ENCODE peak calls at places on chromosomes 1 and 21, in four cellular contexts. J, V, L and N are unnamed samples.

GRCh38 chr1:194533641-194534040 is 1347.2 kb upstream of the B3GALT2 start:
- DNase-seq in L (no peak), J (no peak), V (no peak), N (no peak)

GRCh38 chr1:60922304-60922703 is 160.1 kb upstream of the NFIA start:
- DNase-seq in J (no peak), L (no peak), V (no peak), N (no peak)

GRCh38 chr1:110875216-110875731 is 2.3 kb downstream of the CD53 start:
- DNase-seq in L (no peak), V (no peak), J (no peak), N (no peak)

GRCh38 chr1:167795810-167796740 is 74.3 kb downstream of the MPZL1 start:
- DNase-seq in V (no peak), J (no peak), L (peak; percentile 89), N (no peak)

GRCh38 chr1:225843426-225843795 is 33.5 kb downstream of the EPHX1 start:
- DNase-seq in J (no peak), V (no peak), L (no peak), N (no peak)

GRCh38 chr1:228989992-228990827 is 254.9 kb downstream of the RHOU start:
- DNase-seq in J (no peak), V (peak; percentile 69), L (peak; percentile 86), N (no peak)

GRCh38 chr1:157219600-157219999 is 81.4 kb upstream of the ETV3 start:
- DNase-seq in J (no peak), V (no peak), L (no peak), N (no peak)

GRCh38 chr1:55007626-55008025 is 8.9 kb downstream of the BSND start:
- DNase-seq in L (no peak), V (no peak), J (peak; percentile 88), N (no peak)

GRCh38 chr21:43574741-43575465 is 84.4 kb downstream of the HSF2BP start:
- DNase-seq in J (no peak), L (no peak), V (no peak), N (no peak)

GRCh38 chr1:40153073-40153770 is 8.0 kb upstream of the RLF start:
- DNase-seq in J (peak; percentile 22), L (peak; percentile 59), V (peak; percentile 2), N (no peak)

GRCh38 chr1:112337028-112337531 is 58.9 kb upstream of the CTTNBP2NL start:
- DNase-seq in V (peak; percentile 1), J (peak; percentile 34), L (peak; percentile 8), N (no peak)

GRCh38 chr1:91680556-91680955 is 179.9 kb downstream of the CDC7 start:
- DNase-seq in J (no peak), L (peak; percentile 8), V (no peak), N (no peak)

GRCh38 chr1:68128157-68128556 is 77.7 kb upstream of the DIRAS3 start:
- DNase-seq in V (no peak), J (no peak), L (no peak), N (no peak)

GRCh38 chr1:209883341-209883971 is 54.6 kb upstream of the SYT14 start:
- DNase-seq in V (no peak), L (no peak), J (peak; percentile 68), N (peak; percentile 35)

GRCh38 chr1:2224170-2224584 is 3.9 kb upstream of the SKI start:
- DNase-seq in J (no peak), V (no peak), L (no peak), N (no peak)

GRCh38 chr1:171087896-171088295 is 2.8 kb upstream of the FMO3 start:
- DNase-seq in J (no peak), V (no peak), L (no peak), N (no peak)

GRCh38 chr1:46169811-46170454 is 5.0 kb upstream of the TSPAN1 start:
- DNase-seq in J (no peak), L (no peak), V (no peak), N (no peak)

GRCh38 chr1:187013582-187014200 is 184.9 kb downstream of the PLA2G4A start:
- DNase-seq in J (no peak), V (no peak), L (no peak), N (no peak)

GRCh38 chr1:167490765-167491164 is 27.6 kb downstream of the CD247 start:
- DNase-seq in V (no peak), L (no peak), J (no peak), N (no peak)

GRCh38 chr21:38621132-38621531 is 122.9 kb upstream of the ERG start:
- DNase-seq in L (no peak), J (no peak), V (no peak), N (no peak)

GRCh38 chr1:17925838-17926237 is 170.7 kb downstream of the ACTL8 start:
- DNase-seq in J (no peak), L (no peak), V (no peak), N (no peak)

GRCh38 chr1:78005755-78006154 is 1.0 kb downstream of the DNAJB4 start:
- DNase-seq in L (peak; percentile 6), J (peak; percentile 30), V (peak; percentile 10), N (peak; percentile 38)

GRCh38 chr1:79982218-79982617 is 975.7 kb upstream of the ADGRL4 start:
- DNase-seq in L (no peak), V (peak; percentile 49), J (no peak), N (no peak)

GRCh38 chr21:26965567-26966359 is 1.1 kb downstream of the ADAMTS5 start:
- DNase-seq in V (no peak), J (peak; percentile 61), L (no peak), N (peak; percentile 7)

GRCh38 chr1:23369335-23370013 is at the start of gene ZNF436:
- DNase-seq in J (peak; percentile 66), V (peak; percentile 90), L (peak; percentile 87), N (peak; percentile 96)

GRCh38 chr1:228150458-228151169 is 884 bp downstream of the GJC2 start:
- DNase-seq in L (peak; percentile 24), V (no peak), J (peak; percentile 73), N (no peak)

GRCh38 chr1:42014823-42015222 is 96.1 kb upstream of the HIVEP3 start:
- DNase-seq in J (no peak), V (no peak), L (no peak), N (no peak)

GRCh38 chr21:42063578-42064521 is 7.3 kb upstream of the UMODL1 start:
- DNase-seq in J (no peak), L (peak; percentile 5), V (no peak), N (no peak)

GRCh38 chr1:203327684-203328457 is 22.6 kb downstream of the BTG2 start:
- DNase-seq in V (peak; percentile 89), L (peak; percentile 87), J (peak; percentile 54), N (no peak)

GRCh38 chr1:89719502-89720306 is 86.8 kb downstream of the LRRC8C start:
- DNase-seq in J (no peak), L (peak; percentile 71), V (peak; percentile 57), N (no peak)

GRCh38 chr1:225746361-225747179 is 31.1 kb upstream of the SRP9 start:
- DNase-seq in V (no peak), L (peak; percentile 96), J (peak; percentile 79), N (peak; percentile 73)

GRCh38 chr1:86503477-86504129 is 34.9 kb downstream of the CLCA1 start:
- DNase-seq in V (no peak), J (peak; percentile 26), L (no peak), N (no peak)

GRCh38 chr1:172252296-172252695 is 168.2 kb upstream of the C1orf105 start:
- DNase-seq in V (no peak), L (no peak), J (no peak), N (no peak)

GRCh38 chr1:91078859-91079258 is 57.0 kb upstream of the ZNF644 start:
- DNase-seq in J (no peak), V (no peak), L (no peak), N (no peak)

GRCh38 chr1:72184099-72184695 is 98.1 kb downstream of the NEGR1 start:
- DNase-seq in L (no peak), V (no peak), J (no peak), N (no peak)